ENCODE peak calls at places on chromosome 21, in four cellular contexts. Q is Caco-2; S is transverse colon; O is CD4-positive, CD25-positive, alpha-beta regulatory T cell. N is an unnamed sample.

GRCh38 chr21:14215971-14216621 is at the start of gene RBM11:
- DNase-seq in Q (peak; percentile 72), S (peak; percentile 84), O (peak; percentile 50), N (peak; percentile 50)

GRCh38 chr21:38081663-38082062 is 165.4 kb upstream of the KCNJ6 start:
- DNase-seq in Q (no peak), S (no peak), O (no peak), N (no peak)

GRCh38 chr21:17793675-17794123 is 25.5 kb downstream of the C21orf91 start:
- DNase-seq in Q (no peak), S (no peak), O (no peak), N (no peak)

GRCh38 chr21:27429612-27430361 is 462.9 kb upstream of the ADAMTS5 start:
- DNase-seq in Q (no peak), S (no peak), O (no peak), N (no peak)

GRCh38 chr21:28333455-28334108 is 659.1 kb downstream of the LTN1 start:
- DNase-seq in Q (no peak), S (no peak), O (no peak), N (no peak)

GRCh38 chr21:36850372-36850771 is 116.1 kb downstream of the HLCS start:
- DNase-seq in Q (no peak), S (no peak), O (no peak), N (no peak)

GRCh38 chr21:37060296-37060695 is 12.6 kb downstream of the PIGP start:
- DNase-seq in Q (peak; percentile 75), S (peak; percentile 68), O (no peak), N (no peak)

GRCh38 chr21:16124397-16125130 is 394.8 kb downstream of the USP25 start:
- DNase-seq in Q (no peak), S (no peak), O (no peak), N (no peak)

GRCh38 chr21:28908351-28908750 is 84.3 kb downstream of the LTN1 start:
- DNase-seq in Q (no peak), S (no peak), O (no peak), N (no peak)

DNA sequence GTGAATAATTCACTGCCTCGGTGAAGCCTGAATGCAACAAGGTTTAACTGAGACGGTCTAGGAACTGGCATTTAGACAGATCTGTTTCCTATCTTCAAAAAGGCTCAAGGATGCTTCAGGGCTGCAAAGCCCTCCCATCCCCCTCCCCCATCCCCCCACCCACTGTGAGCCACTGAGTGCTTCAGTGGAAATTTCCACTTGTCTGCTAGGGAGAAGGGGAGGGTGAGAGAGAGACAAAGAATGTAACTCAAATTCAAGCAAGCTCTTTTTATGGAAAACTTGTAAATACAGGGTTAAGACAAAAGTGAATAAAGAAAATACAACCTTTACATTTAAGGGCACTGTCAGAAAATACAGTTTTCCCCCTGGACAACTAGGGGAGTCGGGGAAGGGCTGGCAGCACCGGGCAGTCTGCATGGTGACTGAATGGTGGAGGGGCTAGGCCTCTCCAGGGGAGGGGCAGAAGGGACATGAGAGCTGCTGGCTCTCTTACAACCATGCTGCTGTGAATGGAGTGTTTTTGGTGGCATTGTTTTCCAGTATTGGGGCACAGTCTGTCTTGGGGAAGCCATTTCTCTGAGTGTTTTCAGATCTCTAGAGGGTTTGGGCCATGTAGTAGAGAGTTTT is 56.7 kb downstream of the MRPS6 start:
- DNase-seq in Q (no peak), S (no peak), O (no peak), N (no peak)
- H3K4me3 ChIP-seq in Q (no peak overlapping the region), S (no peak overlapping the region), O (peak overlapping the region; percentile 55), N (no peak overlapping the region)

GRCh38 chr21:35801388-35801787 is 258.9 kb downstream of the SETD4 start:
- DNase-seq in Q (no peak), S (no peak), O (no peak), N (no peak)
- H3K4me3 ChIP-seq in Q (no peak overlapping the region), S (no peak overlapping the region), O (no peak overlapping the region), N (no peak overlapping the region)

GRCh38 chr21:41993744-41994143 is 16.4 kb downstream of the ZBTB21 start:
- DNase-seq in Q (no peak), S (no peak), O (no peak), N (no peak)
- H3K4me3 ChIP-seq in Q (no peak overlapping the region), S (no peak overlapping the region), O (no peak overlapping the region), N (no peak overlapping the region)

DNA sequence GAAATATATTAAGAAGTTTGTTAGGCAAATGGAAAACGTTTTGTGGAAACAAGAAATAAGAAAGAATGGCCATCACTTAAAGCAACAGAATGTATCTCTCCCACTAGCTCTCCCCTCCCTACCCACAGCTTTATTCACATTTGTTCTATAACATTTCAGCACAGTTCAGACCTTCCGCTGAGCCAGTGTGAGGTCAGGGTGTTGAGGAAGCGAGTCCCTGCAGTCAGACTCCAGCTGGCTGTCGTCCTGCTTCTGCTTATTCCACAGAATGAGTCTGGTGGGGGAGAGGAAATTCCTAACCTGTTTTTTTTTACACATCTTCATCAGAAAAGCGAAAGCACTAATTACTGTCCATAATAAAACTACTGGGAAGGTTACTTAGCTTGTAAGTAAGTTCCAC is 39.1 kb downstream of the MRPL39 start:
- DNase-seq in Q (no peak), S (peak; percentile 48), O (no peak), N (no peak)
- H3K4me3 ChIP-seq in Q (no peak overlapping the region), S (no peak overlapping the region), O (peak overlapping the region; percentile 93), N (no peak overlapping the region)

GRCh38 chr21:23890652-23891051 is 1716.6 kb downstream of the MRPL39 start:
- DNase-seq in Q (no peak), S (no peak), O (no peak), N (no peak)

GRCh38 chr21:23886828-23887708 is 1720.2 kb downstream of the MRPL39 start:
- DNase-seq in Q (no peak), S (no peak), O (no peak), N (no peak)

GRCh38 chr21:23887709-23888303 is 1719.5 kb downstream of the MRPL39 start:
- DNase-seq in Q (no peak), S (peak; percentile 11), O (peak; percentile 3), N (no peak)
- H3K4me3 ChIP-seq in Q (no peak overlapping the region), S (no peak overlapping the region), O (peak overlapping the region; percentile 87), N (no peak overlapping the region)

GRCh38 chr21:45108034-45108790 is 33.8 kb downstream of the ADARB1 start:
- DNase-seq in Q (no peak), S (no peak), O (no peak), N (no peak)

GRCh38 chr21:45109831-45110492 is 35.6 kb downstream of the ADARB1 start:
- DNase-seq in Q (no peak), S (peak; percentile 52), O (no peak), N (no peak)

GRCh38 chr21:45111703-45112102 is 37.3 kb downstream of the ADARB1 start:
- DNase-seq in Q (no peak), S (no peak), O (no peak), N (no peak)

GRCh38 chr21:45110873-45111624 is 36.7 kb downstream of the ADARB1 start:
- DNase-seq in Q (no peak), S (no peak), O (no peak), N (no peak)

GRCh38 chr21:45108808-45109800 is 34.7 kb downstream of the ADARB1 start:
- DNase-seq in Q (no peak), S (no peak), O (no peak), N (no peak)
- H3K4me3 ChIP-seq in Q (no peak overlapping the region), S (no peak overlapping the region), O (peak overlapping the region; percentile 74), N (no peak overlapping the region)

GRCh38 chr21:44296916-44297315 is 2.9 kb upstream of the PFKL start:
- DNase-seq in Q (no peak), S (no peak), O (no peak), N (no peak)

GRCh38 chr21:44298301-44298700 is 1.6 kb upstream of the PFKL start:
- DNase-seq in Q (no peak), S (no peak), O (no peak), N (no peak)

GRCh38 chr21:44299085-44299457 is 782 bp upstream of the PFKL start:
- DNase-seq in Q (no peak), S (no peak), O (no peak), N (no peak)

GRCh38 chr21:44296103-44296519 is 3.7 kb upstream of the PFKL start:
- DNase-seq in Q (no peak), S (no peak), O (no peak), N (no peak)

DNA sequence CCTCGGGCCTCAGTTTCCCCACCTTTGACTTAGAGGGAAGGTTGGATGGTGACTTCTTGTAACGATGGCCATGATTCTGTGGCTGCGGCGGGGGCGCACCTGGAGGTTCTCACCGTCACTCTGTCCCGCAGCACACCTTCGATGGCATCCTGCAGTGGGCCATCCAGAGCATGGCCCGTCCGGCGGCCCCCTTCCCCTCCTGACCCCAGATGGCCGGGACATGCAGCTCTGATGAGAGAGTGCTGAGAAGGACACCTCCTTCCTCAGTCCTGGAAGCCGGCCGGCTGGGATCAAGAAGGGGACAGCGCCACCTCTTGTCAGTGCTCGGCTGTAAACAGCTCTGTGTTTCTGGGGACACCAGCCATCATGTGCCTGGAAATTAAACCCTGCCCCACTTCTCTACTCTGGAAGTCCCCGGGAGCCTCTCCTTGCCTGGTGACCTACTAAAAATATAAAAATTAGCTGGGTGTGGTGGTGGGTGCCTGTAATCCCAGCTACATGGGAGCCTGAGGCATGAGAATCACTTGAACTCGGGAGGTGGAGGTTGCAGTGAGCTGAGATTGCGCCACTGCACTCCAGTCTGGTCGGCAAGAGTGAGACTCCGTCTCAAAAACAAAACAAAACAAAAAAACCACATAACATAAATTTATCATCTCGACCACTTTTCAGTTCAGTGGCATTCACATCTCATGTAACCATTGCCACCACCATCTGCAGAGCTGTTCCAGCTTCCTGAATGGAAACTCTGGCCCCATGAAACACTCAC is 2.1 kb upstream of the PFKL start:
- DNase-seq in Q (peak; percentile 84), S (peak; percentile 91), O (peak; percentile 45), N (peak; percentile 52)
- H3K4me3 ChIP-seq in Q (no peak overlapping the region), S (no peak overlapping the region), O (no peak overlapping the region), N (no peak overlapping the region)

GRCh38 chr21:30194701-30195299 is 21.1 kb downstream of the CLDN8 start:
- DNase-seq in Q (no peak), S (no peak), O (no peak), N (peak; percentile 4)

GRCh38 chr21:30199989-30200388 is 15.9 kb downstream of the CLDN8 start:
- DNase-seq in Q (no peak), S (no peak), O (no peak), N (no peak)
- H3K4me3 ChIP-seq in Q (no peak overlapping the region), S (no peak overlapping the region), O (no peak overlapping the region), N (no peak overlapping the region)

DNA sequence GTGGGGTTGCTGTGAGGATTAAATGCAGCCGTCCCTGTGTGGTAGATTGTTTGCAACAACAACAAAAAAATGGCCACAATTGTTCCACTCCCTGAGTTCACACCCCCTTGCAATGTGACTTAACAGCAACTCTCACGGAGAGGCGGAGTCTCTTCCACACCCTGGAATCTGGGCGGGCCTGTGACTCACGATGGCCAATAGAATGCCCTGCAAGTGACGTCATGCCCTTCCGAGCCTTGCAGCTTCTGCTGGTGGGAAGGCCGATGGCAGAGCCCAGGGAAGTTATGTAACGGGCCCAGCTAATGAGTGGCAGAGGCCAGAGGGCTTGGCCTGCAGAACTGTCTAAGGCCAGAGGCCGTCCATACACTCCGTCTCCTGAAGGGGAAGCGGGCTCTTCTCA is 87.9 kb downstream of the RIPK4 start:
- DNase-seq in Q (peak; percentile 99), S (peak; percentile 96), O (no peak), N (peak; percentile 96)
- H3K4me3 ChIP-seq in Q (peak overlapping the region; percentile 29), S (no peak overlapping the region), O (no peak overlapping the region), N (no peak overlapping the region)

GRCh38 chr21:41680444-41681335 is 86.2 kb downstream of the RIPK4 start:
- DNase-seq in Q (no peak), S (no peak), O (no peak), N (no peak)

GRCh38 chr21:41682719-41683179 is 84.1 kb downstream of the RIPK4 start:
- DNase-seq in Q (no peak), S (no peak), O (no peak), N (no peak)

GRCh38 chr21:41683815-41684214 is 83.0 kb downstream of the RIPK4 start:
- DNase-seq in Q (no peak), S (no peak), O (no peak), N (no peak)

GRCh38 chr21:41681939-41682718 is 84.7 kb downstream of the RIPK4 start:
- DNase-seq in Q (no peak), S (no peak), O (no peak), N (no peak)

GRCh38 chr21:41681336-41681801 is 85.5 kb downstream of the RIPK4 start:
- DNase-seq in Q (no peak), S (peak; percentile 50), O (no peak), N (no peak)
- H3K4me3 ChIP-seq in Q (no peak overlapping the region), S (no peak overlapping the region), O (no peak overlapping the region), N (no peak overlapping the region)